ENCODE peak calls at places on chromosomes 13 and 19, in seven cellular contexts. H, O, Z, B, Y, K and D are unnamed samples.

GRCh38 chr19:6730941-6731670 is 6.3 kb downstream of the GPR108 start:
- DNase-seq in Y (no peak), O (no peak), B (no peak), K (no peak), H (peak), Z (no peak), D (no peak)

GRCh38 chr13:94435604-94436226 is 43.8 kb downstream of the DCT start:
- DNase-seq in Y (peak), B (peak), H (no peak), Z (peak), K (no peak), O (peak), D (peak)

GRCh38 chr13:74134777-74135305 is 637 bp upstream of the KLF12 start:
- DNase-seq in B (no peak), Z (no peak), K (no peak), H (no peak), O (peak), Y (peak), D (no peak)

GRCh38 chr19:41570639-41571112 is 5.3 kb upstream of the CEACAM21 start:
- DNase-seq in K (peak), H (peak), B (peak), Y (peak), O (peak), Z (peak), D (peak)

GRCh38 chr19:9937001-9937411 is 691 bp upstream of the OLFM2 start:
- DNase-seq in B (no peak), H (peak), K (no peak), Y (no peak), Z (no peak), O (no peak), D (no peak)

GRCh38 chr13:45860240-45860639 is 8.7 kb upstream of the SIAH3 start:
- DNase-seq in H (no peak), O (no peak), K (no peak), Y (no peak), Z (no peak), B (no peak), D (no peak)

GRCh38 chr19:29622191-29623070 is 16.3 kb downstream of the POP4 start:
- DNase-seq in Y (peak), O (peak), K (no peak), Z (no peak), H (peak), B (no peak), D (peak)

GRCh38 chr19:22286151-22286810 is at the start of gene ZNF729:
- DNase-seq in B (no peak), Z (no peak), O (no peak), Y (peak), H (no peak), K (no peak), D (no peak)

GRCh38 chr13:107867701-107868661 is 347.4 kb downstream of the LIG4 start:
- DNase-seq in B (peak), K (no peak), O (peak), H (peak), Y (no peak), Z (peak), D (peak)

GRCh38 chr13:21240586-21240985 is 64.1 kb downstream of the MRPL57 start:
- DNase-seq in B (peak), Y (peak), O (peak), Z (no peak), K (no peak), H (no peak), D (peak)

GRCh38 chr19:18502236-18502632 is 19.6 kb downstream of the ELL start:
- DNase-seq in Y (no peak), H (no peak), K (no peak), Z (no peak), O (no peak), B (no peak), D (no peak)

GRCh38 chr13:22372261-22372660 is 701.4 kb downstream of the FGF9 start:
- DNase-seq in Z (no peak), H (no peak), K (no peak), Y (no peak), B (no peak), O (peak), D (no peak)

GRCh38 chr13:33728271-33729037 is 89.5 kb upstream of the RFC3 start:
- DNase-seq in H (no peak), K (no peak), Z (no peak), B (no peak), Y (no peak), O (no peak), D (no peak)

GRCh38 chr13:97627566-97627965 is 193.6 kb downstream of the RAP2A start:
- DNase-seq in O (peak), Z (no peak), K (no peak), B (peak), Y (no peak), H (peak), D (peak)

GRCh38 chr19:6803036-6803404 is 30.5 kb downstream of the VAV1 start:
- DNase-seq in O (peak), H (no peak), B (no peak), Z (no peak), Y (no peak), K (no peak), D (no peak)

GRCh38 chr19:1164684-1165531 is 9.2 kb downstream of the SBNO2 start:
- DNase-seq in Y (no peak), Z (no peak), K (no peak), H (no peak), O (no peak), B (no peak), D (no peak)

GRCh38 chr19:5676105-5676671 is 4.1 kb downstream of the MICOS13 start:
- DNase-seq in Z (no peak), K (no peak), O (no peak), Y (no peak), H (no peak), B (no peak), D (no peak)

GRCh38 chr13:30307194-30307965 is at the start of gene KATNAL1:
- DNase-seq in Z (peak), H (peak), K (peak), Y (peak), B (peak), O (peak), D (peak)

GRCh38 chr13:61413572-61413971 is 2.1 kb downstream of the PCDH20 start:
- DNase-seq in B (no peak), K (no peak), O (peak), H (peak), Y (no peak), Z (peak), D (no peak)

GRCh38 chr13:37194428-37194861 is 89.0 kb upstream of the CSNK1A1L start:
- DNase-seq in Y (no peak), Z (no peak), K (no peak), B (peak), H (no peak), O (no peak), D (no peak)

GRCh38 chr13:99968521-99969367 is 2.8 kb downstream of the ZIC5 start:
- DNase-seq in O (peak), H (peak), Z (no peak), K (no peak), Y (no peak), B (no peak), D (no peak)

GRCh38 chr13:23570931-23571330 is 719 bp downstream of the TNFRSF19 start:
- DNase-seq in K (no peak), O (no peak), H (no peak), B (peak), Z (no peak), Y (no peak), D (no peak)

GRCh38 chr13:95858286-95859075 is 181.5 kb downstream of the DNAJC3 start:
- DNase-seq in O (peak), Y (no peak), H (no peak), Z (no peak), K (no peak), B (peak), D (no peak)

GRCh38 chr13:112767506-112768471 is 78.0 kb downstream of the ATP11A start:
- DNase-seq in B (no peak), H (no peak), O (no peak), K (no peak), Y (peak), Z (no peak), D (no peak)

GRCh38 chr13:66994097-66994496 is 236.0 kb downstream of the PCDH9 start:
- DNase-seq in O (peak), B (peak), H (peak), K (peak), Z (peak), Y (peak), D (peak)

GRCh38 chr19:49104229-49104864 is 9.8 kb upstream of the LIN7B start:
- DNase-seq in B (no peak), K (no peak), O (no peak), Y (no peak), Z (no peak), H (no peak), D (no peak)

GRCh38 chr13:47044842-47045241 is 148.0 kb upstream of the HTR2A start:
- DNase-seq in K (no peak), Z (no peak), B (no peak), H (no peak), O (no peak), Y (no peak), D (no peak)

GRCh38 chr13:47146136-47146535 is 249.3 kb upstream of the HTR2A start:
- DNase-seq in K (no peak), O (no peak), Z (no peak), H (no peak), B (peak), Y (no peak), D (peak)

GRCh38 chr13:102563267-102563666 is 33.5 kb upstream of the TPP2 start:
- DNase-seq in Z (no peak), O (no peak), B (no peak), Y (no peak), H (no peak), K (no peak), D (no peak)

GRCh38 chr13:100491164-100491847 is 97.3 kb downstream of the GGACT start:
- DNase-seq in B (peak), Z (no peak), H (no peak), Y (peak), O (no peak), K (no peak), D (peak)

DNA sequence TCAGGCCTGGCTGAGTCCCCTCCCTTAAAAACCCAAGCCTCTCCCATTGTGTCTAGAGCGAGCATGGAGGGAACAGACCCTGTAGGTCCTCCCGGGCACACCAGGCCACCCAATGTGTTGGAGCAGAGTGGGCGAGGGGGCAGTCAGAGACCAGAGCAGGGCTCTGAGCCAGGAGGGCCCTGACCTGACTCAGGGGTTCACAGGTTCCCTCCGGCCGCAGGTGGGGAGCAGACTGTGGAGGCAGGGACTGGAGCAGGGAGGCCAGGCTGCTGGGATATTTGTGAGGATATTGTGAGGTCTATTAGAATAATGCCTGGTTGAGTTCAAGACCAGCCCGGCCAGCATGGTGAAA is 1.6 kb upstream of the TYROBP start:
- DNase-seq in B (no peak), O (no peak), H (no peak), Y (no peak), K (no peak), Z (no peak), D (no peak)
- H2AK5ac ChIP-seq in B (no peak), O (no peak), H (no peak), Y (no peak), K (no peak), Z (no peak), D (no peak)

GRCh38 chr19:33291623-33292534 is 10.5 kb downstream of the CEBPA start:
- DNase-seq in B (no peak), Z (no peak), H (no peak), K (no peak), Y (peak), O (no peak), D (no peak)
- H2AK5ac ChIP-seq in B (no peak), Z (peak), H (no peak), K (no peak), Y (peak), O (no peak), D (peak)

DNA sequence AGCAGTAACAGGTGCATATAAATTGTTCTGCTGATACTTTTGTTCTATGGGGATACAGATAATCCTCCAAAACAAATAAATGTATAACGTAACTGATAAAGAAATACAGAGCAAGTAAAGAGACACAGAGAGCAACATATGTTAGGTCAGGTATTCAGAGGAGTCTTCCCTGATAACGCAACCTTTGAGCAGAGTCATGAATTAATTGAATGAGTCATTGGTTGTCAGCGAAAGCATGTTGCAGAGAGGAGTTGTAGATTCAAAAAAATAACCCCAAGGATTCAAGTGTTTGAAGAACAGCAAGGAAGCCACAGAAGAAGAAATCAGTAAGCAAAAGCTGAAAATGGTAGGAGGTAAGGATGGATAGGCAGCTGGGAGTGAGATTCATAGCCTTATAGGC is 245.2 kb downstream of the TBC1D4 start:
- DNase-seq in O (no peak), Z (no peak), B (no peak), Y (no peak), H (no peak), K (no peak), D (no peak)
- H2AK5ac ChIP-seq in O (no peak), Z (no peak), B (no peak), Y (no peak), H (no peak), K (no peak), D (no peak)

GRCh38 chr13:79547211-79547610 is 66.3 kb downstream of the NDFIP2 start:
- DNase-seq in K (no peak), Y (no peak), O (no peak), Z (no peak), H (no peak), B (no peak), D (no peak)

GRCh38 chr13:79538757-79539156 is 57.8 kb downstream of the NDFIP2 start:
- DNase-seq in H (no peak), O (no peak), Y (no peak), Z (no peak), B (no peak), K (no peak), D (no peak)

GRCh38 chr13:79540504-79540903 is 59.5 kb downstream of the NDFIP2 start:
- DNase-seq in Y (no peak), K (no peak), O (no peak), B (no peak), H (no peak), Z (no peak), D (no peak)

GRCh38 chr13:79543883-79544282 is 62.9 kb downstream of the NDFIP2 start:
- DNase-seq in O (no peak), B (no peak), H (no peak), K (no peak), Y (no peak), Z (no peak), D (no peak)

DNA sequence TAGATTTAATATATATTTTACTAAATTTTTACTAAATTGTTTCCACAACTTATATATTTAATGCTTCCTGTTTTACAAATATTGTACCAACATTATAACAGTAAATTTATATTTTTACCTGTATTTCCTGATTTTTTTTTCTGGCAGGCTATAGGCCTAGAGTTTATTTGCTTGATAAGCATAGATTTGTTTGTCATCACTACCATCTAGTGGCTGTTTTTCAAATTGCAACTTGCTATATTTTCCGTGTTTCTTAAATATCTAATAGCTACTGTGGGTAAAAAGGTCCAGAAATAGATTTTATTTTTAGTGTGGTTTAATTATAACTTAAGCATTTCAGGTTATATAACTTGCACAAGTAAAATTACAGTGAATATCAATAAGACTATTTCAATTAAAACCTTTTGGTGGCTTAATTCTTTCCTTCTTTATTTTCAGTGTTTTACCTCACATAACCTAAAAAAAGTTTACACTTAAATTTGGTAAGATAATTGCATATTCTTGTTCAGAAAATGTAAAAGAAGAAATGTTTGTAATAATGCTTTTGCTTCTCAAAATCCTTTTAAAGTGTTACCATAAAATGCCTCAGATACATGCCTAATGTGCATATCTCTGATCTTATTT is 60.6 kb downstream of the NDFIP2 start:
- DNase-seq in Z (peak), Y (peak), K (no peak), H (no peak), B (peak), O (peak), D (peak)
- H2AK5ac ChIP-seq in Z (no peak), Y (no peak), K (no peak), H (no peak), B (no peak), O (no peak), D (no peak)

GRCh38 chr13:90276208-90276607 is 1071.3 kb upstream of the MIR17HG start:
- DNase-seq in Z (no peak), K (no peak), O (no peak), B (no peak), H (no peak), Y (no peak), D (no peak)
- H2AK5ac ChIP-seq in Z (no peak), K (no peak), O (no peak), B (no peak), H (no peak), Y (no peak), D (no peak)

GRCh38 chr19:38977445-38978314 is 2.1 kb upstream of the FBXO17 start:
- DNase-seq in O (no peak), K (no peak), Y (no peak), H (no peak), B (peak), Z (no peak), D (peak)
- H2AK5ac ChIP-seq in O (no peak), K (no peak), Y (no peak), H (no peak), B (no peak), Z (no peak), D (no peak)